ENCODE peak calls at places on chromosomes 2 and 18, in six cellular contexts. P is Peyer's patch, J is GM12878, H is A549, Q is stomach, I is esophagus squamous epithelium. S is an unnamed sample.

GRCh38 chr18:44742741-44743311 is 62.1 kb downstream of the SETBP1 start:
- DNase-seq in P (peak), J (no peak), H (peak), Q (no peak), I (no peak), S (peak)

GRCh38 chr18:61136852-61137251 is 196.4 kb upstream of the CDH20 start:
- DNase-seq in P (no peak), J (no peak), H (no peak), Q (no peak), I (no peak), S (no peak)

GRCh38 chr2:155842103-155842502 is 490.4 kb downstream of the NR4A2 start:
- DNase-seq in P (no peak), J (no peak), H (no peak), Q (no peak), I (no peak), S (no peak)

GRCh38 chr2:240189686-240190085 is 49.2 kb upstream of the OTOS start:
- DNase-seq in P (no peak), J (no peak), H (no peak), Q (no peak), I (no peak), S (no peak)

GRCh38 chr2:4174796-4175195 is 471.4 kb downstream of the DCDC2C start:
- DNase-seq in P (no peak), J (no peak), H (peak), Q (no peak), I (no peak), S (no peak)

GRCh38 chr2:20618468-20618885 is 32.4 kb downstream of the HS1BP3 start:
- DNase-seq in P (peak), J (no peak), H (no peak), Q (peak), I (no peak), S (no peak)

GRCh38 chr2:202373490-202373889 is 2.6 kb upstream of the BMPR2 start:
- DNase-seq in P (no peak), J (no peak), H (no peak), Q (no peak), I (no peak), S (no peak)

GRCh38 chr2:226832076-226832475 is 3.8 kb upstream of the RHBDD1 start:
- DNase-seq in P (no peak), J (no peak), H (no peak), Q (no peak), I (no peak), S (no peak)

GRCh38 chr18:72206814-72207213 is 337.3 kb downstream of the CBLN2 start:
- DNase-seq in P (no peak), J (no peak), H (no peak), Q (no peak), I (no peak), S (no peak)

GRCh38 chr2:202072737-202073396 is at the start of gene KIAA2012:
- DNase-seq in P (no peak), J (no peak), H (no peak), Q (no peak), I (no peak), S (no peak)

GRCh38 chr2:179340678-179341077 is 76.0 kb upstream of the SESTD1 start:
- DNase-seq in P (no peak), J (no peak), H (peak), Q (no peak), I (no peak), S (no peak)

GRCh38 chr2:137992039-137992646 is 27.9 kb downstream of the HNMT start:
- DNase-seq in P (no peak), J (no peak), H (no peak), Q (no peak), I (no peak), S (no peak)

GRCh38 chr2:55133467-55134315 is 83.4 kb upstream of the RTN4 start:
- DNase-seq in P (peak), J (peak), H (peak), Q (peak), I (no peak), S (no peak)

GRCh38 chr18:3799515-3799914 is 349.5 kb downstream of the TGIF1 start:
- DNase-seq in P (no peak), J (no peak), H (no peak), Q (no peak), I (no peak), S (no peak)

GRCh38 chr2:96839875-96840850 is 3.7 kb downstream of the ANKRD23 start:
- DNase-seq in P (no peak), J (no peak), H (no peak), Q (no peak), I (no peak), S (no peak)

GRCh38 chr18:45837283-45838070 is 12.0 kb downstream of the SIGLEC15 start:
- DNase-seq in P (peak), J (no peak), H (peak), Q (peak), I (no peak), S (no peak)

GRCh38 chr2:96940991-96941775 is 45.2 kb downstream of the FAM178B start:
- DNase-seq in P (no peak), J (no peak), H (no peak), Q (no peak), I (no peak), S (no peak)

GRCh38 chr18:48203961-48204666 is 205.1 kb downstream of the ZBTB7C start:
- DNase-seq in P (peak), J (no peak), H (no peak), Q (peak), I (no peak), S (no peak)

GRCh38 chr2:108184421-108184820 is 55.3 kb upstream of the SULT1C3 start:
- DNase-seq in P (peak), J (no peak), H (peak), Q (no peak), I (no peak), S (no peak)

GRCh38 chr2:112646102-112646719 is 472 bp downstream of the SLC20A1 start:
- DNase-seq in P (peak), J (no peak), H (no peak), Q (no peak), I (no peak), S (no peak)

GRCh38 chr2:141714486-141714885 is 416.3 kb downstream of the LRP1B start:
- DNase-seq in P (no peak), J (no peak), H (no peak), Q (no peak), I (no peak), S (no peak)

GRCh38 chr2:85797959-85798358 is 44.2 kb downstream of the ATOH8 start:
- DNase-seq in P (no peak), J (no peak), H (peak), Q (no peak), I (no peak), S (no peak)

GRCh38 chr2:182506606-182507005 is 79.8 kb upstream of the PDE1A start:
- DNase-seq in P (no peak), J (no peak), H (peak), Q (no peak), I (no peak), S (no peak)

GRCh38 chr2:188497736-188498135 is 206.1 kb downstream of the GULP1 start:
- DNase-seq in P (no peak), J (no peak), H (no peak), Q (no peak), I (no peak), S (no peak)

GRCh38 chr18:41146301-41146700 is 808.7 kb upstream of the PIK3C3 start:
- DNase-seq in P (no peak), J (no peak), H (no peak), Q (no peak), I (no peak), S (no peak)

GRCh38 chr18:79489048-79489899 is 93.5 kb downstream of the NFATC1 start:
- DNase-seq in P (peak), J (no peak), H (no peak), Q (no peak), I (no peak), S (no peak)

DNA sequence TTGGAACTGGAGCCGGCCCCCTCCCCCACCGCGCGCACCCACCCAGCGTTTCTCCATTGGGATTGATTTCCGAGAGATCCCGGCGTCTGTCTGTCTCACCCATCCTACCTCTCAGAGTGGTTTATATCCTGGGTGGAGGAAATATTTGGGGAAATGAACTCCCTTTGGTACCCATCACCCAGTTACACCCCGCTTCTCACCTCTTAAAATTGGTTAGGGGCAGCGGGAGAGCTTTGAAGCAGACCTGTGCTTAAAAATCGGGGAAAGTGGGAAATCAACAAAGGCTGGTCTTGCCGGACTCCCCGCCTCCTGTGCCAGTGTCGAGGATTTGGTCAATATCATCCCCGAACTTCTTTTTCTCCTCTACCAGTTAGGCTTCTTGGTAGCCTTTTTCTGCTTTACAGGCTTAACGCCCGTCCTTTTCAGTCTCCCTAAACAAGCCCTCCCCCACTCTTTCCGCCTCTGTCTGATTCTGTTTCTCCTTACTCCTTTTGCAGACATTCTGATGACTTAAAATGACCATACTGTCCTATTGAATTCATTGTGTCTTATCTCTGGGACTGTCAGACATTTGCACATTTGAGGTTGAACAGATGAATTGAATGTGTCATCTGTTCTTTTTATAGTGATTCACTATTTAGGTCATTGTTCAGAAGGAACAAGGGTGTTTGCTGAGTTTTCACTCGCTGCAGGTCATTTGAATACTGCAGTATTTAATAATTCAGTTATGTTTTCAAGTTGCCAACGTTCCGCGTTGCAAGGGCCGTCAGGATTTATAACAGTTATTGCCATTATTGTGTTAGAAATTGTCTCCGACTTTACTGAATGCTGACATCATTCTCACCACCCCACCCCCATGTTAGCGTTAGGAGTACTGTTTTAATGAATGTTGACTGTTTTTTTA is 934 bp downstream of the ITGAV start:
- DNase-seq in P (no peak), J (no peak), H (peak), Q (no peak), I (no peak), S (no peak)
- H3K27ac ChIP-seq in P (peak), J (peak), H (peak), Q (peak), I (peak), S (peak)

GRCh38 chr2:64904405-64905329 is 84.5 kb upstream of the SLC1A4 start:
- DNase-seq in P (no peak), J (no peak), H (no peak), Q (no peak), I (no peak), S (no peak)

GRCh38 chr2:64908406-64908805 is 80.8 kb upstream of the SLC1A4 start:
- DNase-seq in P (no peak), J (no peak), H (no peak), Q (no peak), I (no peak), S (no peak)

GRCh38 chr2:64910972-64911433 is 78.2 kb upstream of the SLC1A4 start:
- DNase-seq in P (no peak), J (no peak), H (no peak), Q (no peak), I (no peak), S (no peak)

GRCh38 chr2:64906853-64907536 is 82.2 kb upstream of the SLC1A4 start:
- DNase-seq in P (no peak), J (no peak), H (no peak), Q (no peak), I (no peak), S (no peak)

DNA sequence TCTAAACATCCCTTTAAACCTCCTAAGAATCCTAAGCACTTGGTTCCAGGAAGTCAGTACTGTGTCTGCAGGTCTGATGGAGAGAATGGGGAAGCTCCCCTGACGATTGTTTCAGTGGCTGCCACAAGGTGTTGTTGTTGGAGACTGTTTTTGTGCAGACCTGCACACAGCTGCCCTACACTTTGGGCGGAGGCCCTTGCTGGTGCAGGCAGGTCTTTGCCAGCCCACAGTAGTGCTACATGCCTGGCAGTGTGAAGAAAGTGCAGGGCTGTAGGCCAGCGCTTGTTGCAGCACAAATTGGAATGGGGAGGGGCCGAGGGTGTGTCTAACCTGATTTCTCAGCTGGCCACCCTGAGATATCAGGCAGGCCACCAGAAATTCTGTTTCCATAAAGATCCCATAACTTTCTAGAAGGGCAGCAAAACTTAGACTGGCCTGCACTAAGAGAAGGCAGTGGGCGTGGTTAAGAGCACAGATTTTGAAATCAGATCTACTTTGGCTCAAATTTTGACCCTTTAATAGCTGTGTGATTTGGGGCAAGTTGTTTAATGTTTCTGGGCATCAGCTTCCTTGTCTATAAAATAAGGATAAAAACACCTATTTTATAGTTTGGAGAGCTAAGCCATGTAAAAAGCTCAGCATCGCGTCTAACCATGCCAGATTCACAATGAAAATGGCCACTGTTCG is 83.7 kb upstream of the SLC1A4 start:
- DNase-seq in P (no peak), J (no peak), H (no peak), Q (peak), I (no peak), S (no peak)
- H3K4me3 ChIP-seq in P (no peak), J (no peak), H (no peak), Q (no peak), I (no peak), S (no peak)

GRCh38 chr2:181457741-181458425 is 697 bp downstream of the ITGA4 start:
- DNase-seq in P (peak), J (no peak), H (no peak), Q (peak), I (peak), S (no peak)

GRCh38 chr2:181454990-181455520 is 2.1 kb upstream of the ITGA4 start:
- DNase-seq in P (no peak), J (no peak), H (no peak), Q (no peak), I (no peak), S (no peak)

GRCh38 chr2:181456660-181457120 is 496 bp upstream of the ITGA4 start:
- DNase-seq in P (peak), J (peak), H (no peak), Q (peak), I (peak), S (peak)

GRCh38 chr2:181458881-181459280 is 1.7 kb downstream of the ITGA4 start:
- DNase-seq in P (no peak), J (no peak), H (no peak), Q (no peak), I (no peak), S (no peak)

GRCh38 chr2:181457121-181457740 is at the start of gene ITGA4:
- DNase-seq in P (peak), J (peak), H (peak), Q (peak), I (peak), S (peak)
- TF ChIP-seq POLR2A in P (no peak), J (peak), H (no peak), Q (no peak), I (no peak), S (no peak)

DNA sequence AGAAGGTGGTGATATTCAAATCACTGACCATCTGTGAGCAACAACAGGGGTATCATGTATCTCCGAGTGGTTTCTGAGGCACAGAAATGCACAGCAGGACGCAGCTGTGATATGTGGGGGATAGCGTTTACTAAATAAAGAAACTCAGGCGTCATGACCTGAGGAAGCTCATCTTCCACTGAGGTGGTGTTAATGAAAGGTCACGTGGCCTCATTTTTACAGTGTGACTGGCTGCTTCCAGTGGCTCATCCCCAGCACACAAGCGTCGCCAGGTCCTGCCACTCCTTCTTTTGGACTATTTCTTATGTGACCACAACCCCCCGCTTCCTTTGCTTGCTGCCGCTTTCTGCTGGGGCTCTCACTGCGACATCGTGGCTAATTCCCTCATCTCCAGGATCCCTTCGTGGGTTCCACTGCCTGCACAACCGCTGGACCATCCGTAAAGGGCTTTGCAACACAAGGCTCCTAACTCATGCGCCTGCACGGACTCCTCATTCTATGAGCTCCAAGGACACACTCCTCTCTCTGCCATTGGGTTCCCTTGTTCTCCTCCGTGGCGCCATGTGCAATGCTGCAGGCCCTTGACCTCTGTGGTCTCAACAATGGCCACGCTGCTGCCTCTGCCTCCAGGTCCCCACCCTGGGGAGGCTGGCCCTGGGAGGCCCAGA is 109.3 kb downstream of the MBP start:
- DNase-seq in P (no peak), J (no peak), H (no peak), Q (no peak), I (no peak), S (no peak)
- H3K27ac ChIP-seq in P (no peak), J (no peak), H (no peak), Q (no peak), I (no peak), S (no peak)

S was measured in tibial nerve.